ENCODE peak calls at places on chromosomes 5 and 9, in five cellular contexts. K is H54; Y is midbrain; Z is activated naive CD4-positive, alpha-beta T cell treated with anti-CD3 and anti-CD28 coated beads, Interleukin-2, amount 10 ng/mL, durations not matched to agents 7 days and 5 days; M is cardiac muscle cell. N is an unnamed sample.

GRCh38 chr5:108617467-108618435 is 129.9 kb upstream of the FER start:
- DNase-seq in M (no peak), Z (no peak), K (no peak), Y (no peak), N (no peak)

GRCh38 chr9:83986223-83986622 is 5.6 kb downstream of the RMI1 start:
- DNase-seq in Z (no peak), Y (no peak), M (no peak), K (no peak), N (no peak)

GRCh38 chr9:27566118-27566517 is 7.2 kb downstream of the C9orf72 start:
- DNase-seq in M (no peak), K (no peak), Z (no peak), Y (no peak), N (no peak)

GRCh38 chr5:57783693-57784092 is 301.1 kb upstream of the ACTBL2 start:
- DNase-seq in Z (no peak), K (no peak), M (no peak), Y (no peak), N (no peak)

GRCh38 chr9:134987906-134988700 is 70.4 kb upstream of the FCN1 start:
- DNase-seq in Y (no peak), M (no peak), Z (no peak), K (no peak), N (no peak)

GRCh38 chr9:120735415-120736126 is 21.3 kb upstream of the MEGF9 start:
- DNase-seq in Y (no peak), K (no peak), Z (no peak), M (no peak), N (no peak)

GRCh38 chr5:125897068-125897467 is 526.1 kb upstream of the GRAMD2B start:
- DNase-seq in M (no peak), Z (no peak), K (no peak), Y (no peak), N (no peak)

GRCh38 chr5:665541-665955 is 27.6 kb downstream of the TPPP start:
- DNase-seq in K (no peak), M (no peak), Y (no peak), Z (no peak), N (no peak)

GRCh38 chr9:16532681-16533450 is 337.6 kb downstream of the BNC2 start:
- DNase-seq in Z (no peak), M (no peak), Y (no peak), K (no peak), N (peak)

GRCh38 chr5:171336486-171337206 is 27.6 kb downstream of the TLX3 start:
- DNase-seq in M (peak), Z (peak), Y (peak), K (no peak), N (peak)

GRCh38 chr9:108142504-108143201 is 653.1 kb upstream of the KLF4 start:
- DNase-seq in M (peak), K (no peak), Y (peak), Z (no peak), N (no peak)

GRCh38 chr5:104045987-104046386 is 483.4 kb upstream of the NUDT12 start:
- DNase-seq in Y (no peak), Z (no peak), M (peak), K (no peak), N (no peak)